ENCODE peak calls at places on chromosomes 5 and 9, in nine cellular contexts. P, J, V, O, T, N, R, L and Q are unnamed samples.

GRCh38 chr5:14204011-14204670 is 61.0 kb downstream of the TRIO start:
- DNase-seq in P (no peak), J (no peak), V (no peak), O (no peak), T (no peak), N (no peak), R (no peak), L (no peak), Q (no peak)

GRCh38 chr5:34552686-34553085 is 103.4 kb upstream of the RAI14 start:
- DNase-seq in P (no peak), J (no peak), V (no peak), O (no peak), T (no peak), N (no peak), R (no peak), L (no peak), Q (no peak)

GRCh38 chr9:104868687-104869404 is 59.1 kb downstream of the ABCA1 start:
- DNase-seq in P (peak; percentile 89), J (peak; percentile 60), V (peak; percentile 56), O (peak; percentile 95), T (peak; percentile 43), N (peak; percentile 36), R (no peak), L (peak; percentile 47), Q (peak; percentile 39)

GRCh38 chr5:148776780-148777179 is 49.6 kb upstream of the ADRB2 start:
- DNase-seq in P (peak; percentile 85), J (peak; percentile 99), V (no peak), O (peak; percentile 19), T (peak; percentile 88), N (no peak), R (no peak), L (no peak), Q (no peak)

GRCh38 chr5:133708451-133708850 is 96.1 kb upstream of the FSTL4 start:
- DNase-seq in P (no peak), J (no peak), V (no peak), O (no peak), T (no peak), N (no peak), R (no peak), L (no peak), Q (no peak)

GRCh38 chr5:180557201-180557809 is 34.0 kb downstream of the SCGB3A1 start:
- DNase-seq in P (no peak), J (peak; percentile 7), V (no peak), O (no peak), T (no peak), N (no peak), R (no peak), L (no peak), Q (no peak)

GRCh38 chr5:61790678-61791077 is 458.6 kb downstream of the ZSWIM6 start:
- DNase-seq in P (no peak), J (peak; percentile 74), V (no peak), O (no peak), T (peak; percentile 87), N (peak; percentile 31), R (no peak), L (no peak), Q (no peak)

GRCh38 chr5:175045820-175046219 is 321.4 kb downstream of the MSX2 start:
- DNase-seq in P (no peak), J (no peak), V (no peak), O (no peak), T (no peak), N (no peak), R (no peak), L (no peak), Q (no peak)

GRCh38 chr5:95331358-95331757 is 46.5 kb upstream of the MCTP1 start:
- DNase-seq in P (no peak), J (peak; percentile 3), V (no peak), O (no peak), T (no peak), N (no peak), R (no peak), L (no peak), Q (no peak)

GRCh38 chr5:84069608-84070179 is 315.0 kb downstream of the EDIL3 start:
- DNase-seq in P (no peak), J (no peak), V (no peak), O (no peak), T (no peak), N (no peak), R (no peak), L (no peak), Q (no peak)

GRCh38 chr5:28703651-28704260 is 1665.4 kb upstream of the CDH9 start:
- DNase-seq in P (peak; percentile 19), J (no peak), V (no peak), O (no peak), T (no peak), N (no peak), R (no peak), L (no peak), Q (no peak)

GRCh38 chr9:135926402-135927194 is 19.3 kb upstream of the CAMSAP1 start:
- DNase-seq in P (peak; percentile 84), J (peak; percentile 95), V (no peak), O (peak; percentile 30), T (peak; percentile 87), N (no peak), R (peak; percentile 61), L (no peak), Q (no peak)

GRCh38 chr9:132728071-132728470 is 57.8 kb downstream of the GTF3C4 start:
- DNase-seq in P (no peak), J (no peak), V (no peak), O (no peak), T (no peak), N (no peak), R (no peak), L (no peak), Q (no peak)

GRCh38 chr9:119114681-119115080 is 254.6 kb downstream of the BRINP1 start:
- DNase-seq in P (no peak), J (no peak), V (no peak), O (no peak), T (no peak), N (no peak), R (no peak), L (no peak), Q (no peak)

GRCh38 chr9:128162215-128163026 is 2.4 kb downstream of the BBLN start:
- DNase-seq in P (peak; percentile 25), J (peak; percentile 66), V (no peak), O (peak; percentile 28), T (no peak), N (no peak), R (no peak), L (no peak), Q (no peak)

GRCh38 chr9:98162638-98163037 is 29.8 kb downstream of the CORO2A start:
- DNase-seq in P (no peak), J (no peak), V (no peak), O (no peak), T (no peak), N (no peak), R (no peak), L (no peak), Q (no peak)

GRCh38 chr5:31731016-31731415 is 92.1 kb downstream of the PDZD2 start:
- DNase-seq in P (no peak), J (no peak), V (no peak), O (no peak), T (no peak), N (no peak), R (no peak), L (no peak), Q (no peak)

GRCh38 chr9:132575005-132575609 is 7.3 kb upstream of the BARHL1 start:
- DNase-seq in P (peak; percentile 59), J (peak; percentile 72), V (peak; percentile 28), O (peak; percentile 82), T (peak; percentile 84), N (peak; percentile 84), R (peak; percentile 49), L (peak; percentile 88), Q (peak; percentile 75)

GRCh38 chr5:113378960-113379541 is 55.7 kb downstream of the TSSK1B start:
- DNase-seq in P (peak; percentile 62), J (peak; percentile 77), V (peak; percentile 56), O (peak; percentile 69), T (peak; percentile 69), N (peak; percentile 26), R (peak; percentile 19), L (peak; percentile 63), Q (peak; percentile 54)

DNA sequence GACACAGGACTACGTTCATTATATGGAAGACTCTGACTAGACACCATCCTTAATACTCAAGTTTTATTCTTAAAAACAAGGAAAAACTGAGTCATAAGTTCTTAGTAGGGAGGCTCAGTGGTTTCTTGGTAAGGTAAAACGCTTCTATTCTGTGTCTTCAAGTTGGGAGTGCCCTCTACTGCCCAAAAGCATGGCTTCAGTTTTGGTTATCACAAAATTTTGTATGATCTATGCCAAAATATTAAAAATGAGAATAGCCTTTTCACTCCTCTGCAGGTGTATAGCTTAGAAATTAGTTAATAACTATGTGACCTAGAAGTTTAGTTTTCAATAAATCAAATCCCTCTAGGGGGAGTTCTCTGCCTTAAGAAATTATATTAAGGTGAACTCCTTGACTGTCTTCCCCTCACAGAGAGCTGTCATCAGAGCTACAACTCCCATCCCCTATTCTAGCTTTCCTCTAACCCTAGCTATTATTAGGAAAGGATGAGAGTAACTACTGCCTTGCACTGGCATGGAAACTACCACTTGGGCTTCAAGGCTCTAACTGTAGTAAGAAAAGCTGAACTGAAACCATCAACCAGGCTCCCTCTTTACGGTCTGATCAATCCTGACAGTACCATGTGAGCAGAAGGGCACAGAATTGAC is 189.7 kb downstream of the GNAQ start:
- DNase-seq in P (no peak), J (peak; percentile 16), V (no peak), O (no peak), T (no peak), N (no peak), R (no peak), L (no peak), Q (no peak)
- TF ChIP-seq CTCF in P (peak; percentile 44), J (peak; percentile 48), V (peak; percentile 35), O (peak; percentile 39), T (no peak), N (no peak), R (peak; percentile 25), L (no peak), Q (no peak)

GRCh38 chr5:96901384-96901783 is 25.1 kb downstream of the ERAP2 start:
- DNase-seq in P (no peak), J (no peak), V (no peak), O (no peak), T (no peak), N (no peak), R (no peak), L (no peak), Q (no peak)
- TF ChIP-seq CTCF in P (peak; percentile 9), J (peak; percentile 41), V (no peak), O (peak; percentile 6), T (peak; percentile 41), N (no peak), R (no peak), L (no peak), Q (no peak)

DNA sequence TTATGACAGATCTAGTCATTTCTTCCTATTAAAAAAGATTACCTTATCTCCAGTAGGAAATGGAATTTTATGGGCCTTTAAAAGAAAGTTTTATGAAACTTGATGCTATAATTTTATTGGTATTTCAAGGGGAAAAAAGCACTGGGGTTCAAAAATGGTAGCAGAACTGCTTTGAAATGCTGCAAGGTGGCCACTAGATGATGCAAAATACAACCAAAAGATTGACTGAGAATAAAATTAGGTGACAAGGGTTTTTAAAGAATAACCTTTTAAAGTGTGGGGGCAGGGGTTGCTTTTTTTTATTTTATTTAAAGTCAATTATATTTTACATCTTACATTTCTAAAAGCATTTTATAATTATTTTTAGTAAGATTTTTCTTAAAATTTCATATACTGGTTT is 61.7 kb downstream of the KLF9 start:
- DNase-seq in P (peak; percentile 17), J (no peak), V (no peak), O (peak; percentile 48), T (no peak), N (no peak), R (no peak), L (no peak), Q (no peak)
- TF ChIP-seq CTCF in P (peak; percentile 56), J (no peak), V (peak; percentile 55), O (peak; percentile 61), T (no peak), N (peak; percentile 39), R (peak; percentile 58), L (no peak), Q (no peak)

GRCh38 chr9:88990721-88991065 is 575 bp upstream of the S1PR3 start:
- DNase-seq in P (no peak), J (no peak), V (no peak), O (no peak), T (no peak), N (no peak), R (no peak), L (peak; percentile 56), Q (no peak)
- TF ChIP-seq CTCF in P (peak; percentile 30), J (no peak), V (peak; percentile 12), O (no peak), T (no peak), N (no peak), R (no peak), L (no peak), Q (no peak)